ENCODE peak calls at places on chromosomes 5 and 9, in seven cellular contexts. One of them, this sample, is unnamed.

GRCh38 chr9:79060726-79061125 is 511.0 kb upstream of the TLE4 start:
- DNase-seq in Right ventricle myocardium inferior: no peak
- DNase-seq in right atrium auricular region: no peak
- DNase-seq in activated naive CD8-positive, alpha-beta T cell treated with anti-CD3 and anti-CD28 coated beads, Interleukin-2, amount 50 U/mL, for 16 hours: no peak
- DNase-seq in Caki2: no peak
- DNase-seq in adipocyte: no peak
- DNase-seq in ELR: peak
- DNase-seq in this sample: peak

GRCh38 chr5:67431191-67431590 is 234.6 kb upstream of the CD180 start:
- DNase-seq in Right ventricle myocardium inferior: no peak
- DNase-seq in Caki2: no peak
- DNase-seq in ELR: no peak
- DNase-seq in adipocyte: no peak
- DNase-seq in activated naive CD8-positive, alpha-beta T cell treated with anti-CD3 and anti-CD28 coated beads, Interleukin-2, amount 50 U/mL, for 16 hours: no peak
- DNase-seq in right atrium auricular region: no peak
- DNase-seq in this sample: no peak

GRCh38 chr5:146001544-146002185 is 65.3 kb downstream of the SH3RF2 start:
- DNase-seq in Right ventricle myocardium inferior: no peak
- DNase-seq in right atrium auricular region: no peak
- DNase-seq in ELR: no peak
- DNase-seq in adipocyte: no peak
- DNase-seq in activated naive CD8-positive, alpha-beta T cell treated with anti-CD3 and anti-CD28 coated beads, Interleukin-2, amount 50 U/mL, for 16 hours: no peak
- DNase-seq in Caki2: peak
- DNase-seq in this sample: no peak

GRCh38 chr9:121634800-121635261 is 16.6 kb upstream of the DAB2IP start:
- DNase-seq in right atrium auricular region: no peak
- DNase-seq in adipocyte: peak
- DNase-seq in Caki2: peak
- DNase-seq in ELR: peak
- DNase-seq in Right ventricle myocardium inferior: no peak
- DNase-seq in activated naive CD8-positive, alpha-beta T cell treated with anti-CD3 and anti-CD28 coated beads, Interleukin-2, amount 50 U/mL, for 16 hours: no peak
- DNase-seq in this sample: peak

GRCh38 chr9:27835286-27835685 is 262.0 kb upstream of the C9orf72 start:
- DNase-seq in right atrium auricular region: no peak
- DNase-seq in adipocyte: no peak
- DNase-seq in activated naive CD8-positive, alpha-beta T cell treated with anti-CD3 and anti-CD28 coated beads, Interleukin-2, amount 50 U/mL, for 16 hours: no peak
- DNase-seq in Right ventricle myocardium inferior: no peak
- DNase-seq in Caki2: no peak
- DNase-seq in ELR: no peak
- DNase-seq in this sample: no peak

GRCh38 chr9:16773116-16773515 is 97.4 kb downstream of the BNC2 start:
- DNase-seq in right atrium auricular region: no peak
- DNase-seq in ELR: no peak
- DNase-seq in adipocyte: no peak
- DNase-seq in activated naive CD8-positive, alpha-beta T cell treated with anti-CD3 and anti-CD28 coated beads, Interleukin-2, amount 50 U/mL, for 16 hours: no peak
- DNase-seq in Right ventricle myocardium inferior: no peak
- DNase-seq in Caki2: no peak
- DNase-seq in this sample: no peak

GRCh38 chr9:127990539-127990938 is 9.8 kb upstream of the EEIG1 start:
- DNase-seq in ELR: no peak
- DNase-seq in right atrium auricular region: no peak
- DNase-seq in Right ventricle myocardium inferior: no peak
- DNase-seq in Caki2: no peak
- DNase-seq in adipocyte: no peak
- DNase-seq in activated naive CD8-positive, alpha-beta T cell treated with anti-CD3 and anti-CD28 coated beads, Interleukin-2, amount 50 U/mL, for 16 hours: no peak
- DNase-seq in this sample: no peak

GRCh38 chr5:31064215-31064614 is 129.3 kb upstream of the CDH6 start:
- DNase-seq in adipocyte: no peak
- DNase-seq in Right ventricle myocardium inferior: no peak
- DNase-seq in activated naive CD8-positive, alpha-beta T cell treated with anti-CD3 and anti-CD28 coated beads, Interleukin-2, amount 50 U/mL, for 16 hours: no peak
- DNase-seq in right atrium auricular region: no peak
- DNase-seq in ELR: no peak
- DNase-seq in Caki2: no peak
- DNase-seq in this sample: no peak

GRCh38 chr5:89200899-89201298 is 317.9 kb upstream of the MEF2C start:
- DNase-seq in right atrium auricular region: no peak
- DNase-seq in activated naive CD8-positive, alpha-beta T cell treated with anti-CD3 and anti-CD28 coated beads, Interleukin-2, amount 50 U/mL, for 16 hours: no peak
- DNase-seq in adipocyte: no peak
- DNase-seq in Right ventricle myocardium inferior: no peak
- DNase-seq in Caki2: no peak
- DNase-seq in ELR: no peak
- DNase-seq in this sample: no peak

This sample was measured in EH.